ENCODE peak calls at places on chromosomes 6 and 20, in five cellular contexts. N, K, L, X and H are unnamed samples.

GRCh38 chr6:13500264-13500663 is 12.9 kb upstream of the GFOD1 start:
- DNase-seq in N (no peak), K (peak; percentile 38), X (no peak), L (no peak), H (no peak)

GRCh38 chr6:131763749-131764148 is 44.1 kb upstream of the ENPP1 start:
- DNase-seq in L (no peak), N (no peak), X (no peak), K (no peak), H (no peak)

GRCh38 chr6:105784179-105784578 is 302.0 kb upstream of the PRDM1 start:
- DNase-seq in L (no peak), K (no peak), X (no peak), N (no peak), H (no peak)

GRCh38 chr20:56352656-56353055 is 6.1 kb upstream of the FAM210B start:
- DNase-seq in K (no peak), N (no peak), X (no peak), L (no peak), H (no peak)

GRCh38 chr20:1389703-1390385 is 3.0 kb downstream of the FKBP1A start:
- DNase-seq in N (no peak), L (no peak), X (no peak), K (no peak), H (no peak)

GRCh38 chr20:57244627-57245214 is 21.7 kb downstream of the BMP7 start:
- DNase-seq in L (peak; percentile 73), X (no peak), N (no peak), K (no peak), H (no peak)

GRCh38 chr6:26296857-26297648 is 67.9 kb upstream of the BTN3A2 start:
- DNase-seq in K (no peak), L (no peak), N (no peak), X (no peak), H (no peak)

GRCh38 chr6:31581511-31582229 is 554 bp downstream of the LTB start:
- DNase-seq in X (no peak), K (no peak), N (no peak), L (peak; percentile 45), H (no peak)

GRCh38 chr20:24977797-24978196 is 14.8 kb downstream of the APMAP start:
- DNase-seq in K (no peak), L (no peak), N (no peak), X (no peak), H (no peak)

GRCh38 chr20:46779831-46780230 is 70.4 kb downstream of the SLC2A10 start:
- DNase-seq in N (no peak), L (no peak), K (no peak), X (no peak), H (no peak)

GRCh38 chr6:36766649-36766945 is 69.0 kb downstream of the RAB44 start:
- DNase-seq in L (no peak), N (no peak), X (no peak), K (no peak), H (no peak)

GRCh38 chr6:100455230-100456124 is 9.2 kb downstream of the SIM1 start:
- DNase-seq in K (peak; percentile 28), L (no peak), N (no peak), X (no peak), H (no peak)

GRCh38 chr6:136435096-136435495 is 115.1 kb downstream of the MAP7 start:
- DNase-seq in X (no peak), K (no peak), N (no peak), L (no peak), H (no peak)

GRCh38 chr6:2990179-2990931 is 9.3 kb upstream of the NQO2 start:
- DNase-seq in K (peak; percentile 38), L (no peak), X (no peak), N (no peak), H (no peak)

GRCh38 chr6:19972221-19972620 is 135.1 kb downstream of the ID4 start:
- DNase-seq in L (no peak), N (no peak), K (no peak), X (no peak), H (no peak)

GRCh38 chr20:44962483-44962882 is 2.3 kb upstream of the TOMM34 start:
- DNase-seq in K (no peak), N (no peak), X (no peak), L (no peak), H (no peak)

GRCh38 chr6:46289865-46290264 is 119.1 kb upstream of the ENPP5 start:
- DNase-seq in N (no peak), L (no peak), K (no peak), X (no peak), H (no peak)

GRCh38 chr6:148867851-148868250 is 121.0 kb downstream of the UST start:
- DNase-seq in X (no peak), L (no peak), N (no peak), K (no peak), H (no peak)

GRCh38 chr20:53840462-53841000 is 229.9 kb downstream of the BCAS1 start:
- DNase-seq in K (no peak), L (no peak), N (no peak), X (no peak), H (no peak)

GRCh38 chr20:50283922-50284810 is 93.5 kb downstream of the CEBPB start:
- DNase-seq in L (no peak), K (peak; percentile 48), X (no peak), N (peak; percentile 35), H (peak; percentile 69)

GRCh38 chr6:11008821-11009220 is 35.3 kb downstream of the ELOVL2 start:
- DNase-seq in L (no peak), X (no peak), K (no peak), N (no peak), H (no peak)

GRCh38 chr20:49863666-49864065 is 51.0 kb downstream of the SLC9A8 start:
- DNase-seq in X (no peak), L (no peak), K (no peak), N (no peak), H (no peak)

GRCh38 chr6:47230579-47230978 is 79.1 kb downstream of the TNFRSF21 start:
- DNase-seq in N (no peak), X (no peak), K (peak; percentile 42), L (no peak), H (no peak)

GRCh38 chr20:32524871-32525501 is 60.1 kb downstream of the NOL4L start:
- DNase-seq in K (peak; percentile 48), X (no peak), N (peak; percentile 53), L (peak; percentile 73), H (peak; percentile 61)

GRCh38 chr6:79570129-79570801 is 33.0 kb upstream of the LCA5 start:
- DNase-seq in N (no peak), L (peak; percentile 5), K (peak; percentile 61), X (no peak), H (no peak)

GRCh38 chr6:73036689-73037088 is 188.6 kb downstream of the KHDC1L start:
- DNase-seq in N (no peak), L (no peak), X (no peak), K (no peak), H (no peak)

GRCh38 chr20:49821850-49822249 is 9.2 kb downstream of the SLC9A8 start:
- DNase-seq in K (no peak), N (no peak), X (no peak), L (no peak), H (peak; percentile 46)

GRCh38 chr20:53773792-53774371 is 180.2 kb upstream of the ZNF217 start:
- DNase-seq in X (no peak), K (no peak), L (no peak), N (no peak), H (no peak)

GRCh38 chr6:106546322-106547052 is 82.8 kb downstream of the RTN4IP1 start:
- DNase-seq in K (no peak), N (no peak), X (no peak), L (no peak), H (no peak)

GRCh38 chr20:20457392-20458126 is 89.7 kb downstream of the INSM1 start:
- DNase-seq in N (no peak), L (no peak), K (no peak), X (no peak), H (no peak)

GRCh38 chr6:47414517-47415167 is 62.9 kb upstream of the CD2AP start:
- DNase-seq in K (no peak), L (no peak), X (peak; percentile 47), N (peak; percentile 42), H (no peak)

GRCh38 chr6:159982726-159983506 is 14.0 kb downstream of the IGF2R start:
- DNase-seq in K (no peak), N (no peak), X (no peak), L (no peak), H (no peak)

GRCh38 chr6:167151648-167152047 is 6.1 kb downstream of the GPR31 start:
- DNase-seq in N (no peak), K (no peak), L (no peak), X (no peak), H (no peak)

GRCh38 chr6:167148997-167149396 is 8.8 kb downstream of the GPR31 start:
- DNase-seq in K (no peak), N (no peak), L (no peak), X (no peak), H (no peak)

GRCh38 chr6:167152858-167153257 is 4.9 kb downstream of the GPR31 start:
- DNase-seq in K (no peak), N (no peak), X (peak; percentile 57), L (no peak), H (no peak)

GRCh38 chr6:167153523-167153959 is 4.2 kb downstream of the GPR31 start:
- DNase-seq in N (no peak), X (peak; percentile 78), L (no peak), K (peak; percentile 27), H (no peak)

GRCh38 chr6:167150815-167151557 is 6.8 kb downstream of the GPR31 start:
- DNase-seq in L (no peak), N (no peak), X (peak; percentile 86), K (no peak), H (no peak)
- H3K27ac ChIP-seq in L (no peak overlapping the region), N (no peak overlapping the region), X (peak overlapping the region; percentile 72), K (no peak overlapping the region), H (no peak overlapping the region)

GRCh38 chr6:41193884-41194283 is 7.1 kb downstream of the TREML2 start:
- DNase-seq in L (no peak), N (no peak), X (no peak), K (no peak), H (no peak)
- TF ChIP-seq POLR2AphosphoS5 in L (no peak), N (no peak), X (no peak), K (no peak), H (no peak)

GRCh38 chr20:8616792-8617191 is 452.1 kb upstream of the PLCB4 start:
- DNase-seq in X (no peak), L (no peak), N (no peak), K (no peak), H (no peak)
- H3K4me3 ChIP-seq in X (no peak overlapping the region), L (no peak overlapping the region), N (no peak overlapping the region), K (no peak overlapping the region), H (no peak overlapping the region)

DNA sequence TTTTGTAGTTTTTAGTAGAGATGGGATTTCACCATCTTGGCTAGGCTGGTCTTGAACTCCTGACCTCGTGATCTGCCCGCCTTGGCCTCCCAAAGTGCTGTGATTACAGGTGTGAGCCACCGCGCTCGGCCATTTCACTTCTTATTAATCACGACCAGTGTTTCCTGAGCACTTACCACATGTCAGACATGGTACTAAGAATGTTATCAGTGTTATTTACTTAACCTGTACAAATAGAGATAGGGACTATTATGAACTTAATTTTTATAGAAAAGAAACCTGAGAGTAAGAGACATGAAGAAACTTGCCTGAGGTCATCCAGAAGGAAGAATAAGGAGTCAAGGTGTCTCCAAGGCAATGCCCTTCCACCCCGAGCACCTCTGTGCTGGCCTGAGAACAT is 29.3 kb upstream of the EZR start:
- DNase-seq in L (no peak), X (no peak), N (no peak), K (no peak), H (no peak)
- H3K27ac ChIP-seq in L (no peak overlapping the region), X (no peak overlapping the region), N (no peak overlapping the region), K (peak overlapping the region; percentile 92), H (no peak overlapping the region)